ENCODE peak calls at places on chromosomes 3 and 15, in six cellular contexts. One of them, this sample, is unnamed.

GRCh38 chr3:18740631-18741583 is 315.8 kb upstream of the SATB1 start:
- DNase-seq in K562: no peak
- DNase-seq in H1: no peak
- DNase-seq in GM12892: no peak
- DNase-seq in GM12878: peak
- DNase-seq in HepG2: no peak
- DNase-seq in this sample: no peak

GRCh38 chr3:89098964-89099585 is 8.3 kb upstream of the EPHA3 start:
- DNase-seq in K562: peak
- DNase-seq in H1: no peak
- DNase-seq in GM12892: no peak
- DNase-seq in GM12878: no peak
- DNase-seq in HepG2: peak
- DNase-seq in this sample: no peak

GRCh38 chr3:37282996-37283395 is 108.6 kb upstream of the LRRFIP2 start:
- DNase-seq in K562: no peak
- DNase-seq in H1: no peak
- DNase-seq in GM12892: no peak
- DNase-seq in GM12878: no peak
- DNase-seq in HepG2: no peak
- DNase-seq in this sample: no peak

GRCh38 chr3:159144891-159145290 is 343.0 kb downstream of the MFSD1 start:
- DNase-seq in K562: no peak
- DNase-seq in H1: no peak
- DNase-seq in GM12892: no peak
- DNase-seq in GM12878: no peak
- DNase-seq in HepG2: no peak
- DNase-seq in this sample: no peak

GRCh38 chr3:177642482-177643163 is 445.3 kb upstream of the TBL1XR1 start:
- DNase-seq in K562: no peak
- DNase-seq in H1: no peak
- DNase-seq in GM12892: no peak
- DNase-seq in GM12878: no peak
- DNase-seq in HepG2: no peak
- DNase-seq in this sample: no peak

GRCh38 chr15:77416954-77417353 is 3.0 kb downstream of the PEAK1 start:
- DNase-seq in K562: no peak
- DNase-seq in H1: no peak
- DNase-seq in GM12892: no peak
- DNase-seq in GM12878: no peak
- DNase-seq in HepG2: no peak
- DNase-seq in this sample: no peak

GRCh38 chr3:77380141-77380540 is 340.2 kb downstream of the ROBO2 start:
- DNase-seq in K562: no peak
- DNase-seq in H1: no peak
- DNase-seq in GM12892: no peak
- DNase-seq in GM12878: no peak
- DNase-seq in HepG2: no peak
- DNase-seq in this sample: no peak

GRCh38 chr3:55584716-55585368 is 97.7 kb upstream of the WNT5A start:
- DNase-seq in K562: no peak
- DNase-seq in H1: no peak
- DNase-seq in GM12892: no peak
- DNase-seq in GM12878: no peak
- DNase-seq in HepG2: no peak
- DNase-seq in this sample: no peak

GRCh38 chr3:77186728-77187127 is 146.8 kb downstream of the ROBO2 start:
- DNase-seq in K562: no peak
- DNase-seq in H1: no peak
- DNase-seq in GM12892: no peak
- DNase-seq in GM12878: no peak
- DNase-seq in HepG2: no peak
- DNase-seq in this sample: no peak

GRCh38 chr3:29406433-29406832 is 125.6 kb downstream of the RBMS3 start:
- DNase-seq in K562: no peak
- DNase-seq in H1: no peak
- DNase-seq in GM12892: no peak
- DNase-seq in GM12878: no peak
- DNase-seq in HepG2: no peak
- DNase-seq in this sample: no peak

GRCh38 chr3:106826861-106827311 is 550.4 kb upstream of the CCDC54 start:
- DNase-seq in K562: no peak
- DNase-seq in H1: no peak
- DNase-seq in GM12892: no peak
- DNase-seq in GM12878: no peak
- DNase-seq in HepG2: no peak
- DNase-seq in this sample: no peak

GRCh38 chr15:41989573-41990242 is 17.4 kb upstream of the EHD4 start:
- DNase-seq in K562: peak
- DNase-seq in H1: peak
- DNase-seq in GM12892: peak
- DNase-seq in GM12878: no peak
- DNase-seq in HepG2: peak
- DNase-seq in this sample: peak

GRCh38 chr15:25852696-25853524 is 10.2 kb downstream of the ATP10A start:
- DNase-seq in K562: no peak
- DNase-seq in H1: no peak
- DNase-seq in GM12892: no peak
- DNase-seq in GM12878: no peak
- DNase-seq in HepG2: no peak
- DNase-seq in this sample: no peak

GRCh38 chr3:126056681-126057546 is 27.0 kb downstream of the SLC41A3 start:
- DNase-seq in K562: peak
- DNase-seq in H1: no peak
- DNase-seq in GM12892: no peak
- DNase-seq in GM12878: no peak
- DNase-seq in HepG2: peak
- DNase-seq in this sample: no peak

GRCh38 chr15:39472661-39473657 is 107.9 kb upstream of the THBS1 start:
- DNase-seq in K562: no peak
- DNase-seq in H1: no peak
- DNase-seq in GM12892: no peak
- DNase-seq in GM12878: no peak
- DNase-seq in HepG2: no peak
- DNase-seq in this sample: no peak

GRCh38 chr3:100179692-100180349 is 65.5 kb upstream of the FILIP1L start:
- DNase-seq in K562: no peak
- DNase-seq in H1: no peak
- DNase-seq in GM12892: no peak
- DNase-seq in GM12878: no peak
- DNase-seq in HepG2: no peak
- DNase-seq in this sample: no peak

GRCh38 chr3:177377166-177377565 is 179.9 kb upstream of the TBL1XR1 start:
- DNase-seq in K562: no peak
- DNase-seq in H1: no peak
- DNase-seq in GM12892: no peak
- DNase-seq in GM12878: no peak
- DNase-seq in HepG2: no peak
- DNase-seq in this sample: no peak

GRCh38 chr15:67109141-67110034 is 44.0 kb downstream of the SMAD3 start:
- DNase-seq in K562: no peak
- DNase-seq in H1: no peak
- DNase-seq in GM12892: no peak
- DNase-seq in GM12878: no peak
- DNase-seq in HepG2: peak
- DNase-seq in this sample: peak
- TF ChIP-seq POLR2AphosphoS5 in K562: no peak
- TF ChIP-seq POLR2AphosphoS5 in H1: no peak
- TF ChIP-seq POLR2AphosphoS5 in GM12892: no peak
- TF ChIP-seq POLR2AphosphoS5 in GM12878: no peak
- TF ChIP-seq POLR2AphosphoS5 in HepG2: no peak
- TF ChIP-seq POLR2AphosphoS5 in this sample: peak

DNA sequence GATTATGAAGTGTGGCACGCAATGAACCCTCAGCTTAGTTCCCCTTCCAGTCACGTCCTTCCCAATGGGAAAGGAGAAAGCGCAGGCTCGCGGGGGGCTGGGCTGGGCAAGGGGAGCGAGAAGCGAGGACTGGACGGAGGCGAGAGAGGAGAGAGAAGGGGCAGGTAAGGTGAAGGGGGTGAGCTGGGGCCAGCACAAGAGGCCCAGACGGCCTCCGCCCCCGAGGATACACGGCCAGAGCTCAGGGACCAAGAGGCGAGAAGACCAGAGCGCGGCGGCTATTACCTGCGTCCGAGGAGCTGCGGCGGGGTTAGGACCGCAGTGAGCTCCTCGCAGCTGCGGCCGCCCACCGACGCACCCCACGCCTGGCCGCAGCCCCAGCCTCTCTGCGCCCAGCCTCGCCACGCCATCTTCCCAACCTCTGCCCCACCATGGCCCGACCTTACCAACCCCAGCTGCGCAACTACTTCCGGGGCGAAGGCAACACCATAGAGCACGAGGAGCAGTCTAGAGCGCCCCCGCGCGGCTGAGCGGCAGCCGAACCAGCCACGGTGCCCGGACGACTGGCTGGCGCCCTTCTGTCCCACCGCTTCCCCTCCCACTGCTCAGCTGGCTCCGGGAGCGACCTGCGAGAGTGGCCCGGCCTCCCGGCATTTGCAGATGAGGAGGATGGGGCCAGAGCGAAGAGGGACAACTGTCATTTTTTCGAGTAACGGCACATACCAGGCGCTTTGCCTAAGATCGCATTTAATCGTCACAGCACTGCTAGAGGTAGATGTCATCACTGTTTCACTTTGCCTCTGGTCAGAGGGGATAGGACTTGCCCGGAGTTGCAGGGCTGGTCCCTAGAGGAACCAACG is at the start of gene PARL:
- DNase-seq in K562: peak
- DNase-seq in H1: peak
- DNase-seq in GM12892: peak
- DNase-seq in GM12878: peak
- DNase-seq in HepG2: peak
- DNase-seq in this sample: peak
- TF ChIP-seq POLR2A in K562: peak
- TF ChIP-seq POLR2A in H1: peak
- TF ChIP-seq POLR2A in GM12892: peak
- TF ChIP-seq POLR2A in GM12878: peak
- TF ChIP-seq POLR2A in HepG2: peak
- TF ChIP-seq POLR2A in this sample: peak

GRCh38 chr3:71008350-71008923 is 575.1 kb downstream of the FOXP1 start:
- DNase-seq in K562: no peak
- DNase-seq in H1: no peak
- DNase-seq in GM12892: no peak
- DNase-seq in GM12878: no peak
- DNase-seq in HepG2: no peak
- DNase-seq in this sample: no peak
- TF ChIP-seq TAF1 in K562: no peak
- TF ChIP-seq TAF1 in H1: no peak
- TF ChIP-seq TAF1 in GM12892: no peak
- TF ChIP-seq TAF1 in GM12878: no peak
- TF ChIP-seq TAF1 in HepG2: no peak
- TF ChIP-seq TAF1 in this sample: no peak

GRCh38 chr3:87182023-87182422 is 45.1 kb upstream of the CHMP2B start:
- DNase-seq in K562: no peak
- DNase-seq in H1: no peak
- DNase-seq in GM12892: no peak
- DNase-seq in GM12878: no peak
- DNase-seq in HepG2: no peak
- DNase-seq in this sample: no peak
- TF ChIP-seq POLR2AphosphoS5 in K562: no peak
- TF ChIP-seq POLR2AphosphoS5 in H1: no peak
- TF ChIP-seq POLR2AphosphoS5 in GM12892: no peak
- TF ChIP-seq POLR2AphosphoS5 in GM12878: no peak
- TF ChIP-seq POLR2AphosphoS5 in HepG2: no peak
- TF ChIP-seq POLR2AphosphoS5 in this sample: no peak

This sample was measured in GM12891.